ENCODE peak calls at places on chromosomes 4 and X, in ten cellular contexts. One of them, this sample, is unnamed.

GRCh38 chrX:68415289-68415688 is 18.0 kb downstream of the OPHN1 start:
- DNase-seq in mesenchymal stem cell: no peak
- DNase-seq in tibial artery: peak
- DNase-seq in CD8-positive, alpha-beta T cell: no peak
- DNase-seq in keratinocyte: no peak
- DNase-seq in upper lobe of right lung: no peak
- DNase-seq in breast epithelium: no peak
- DNase-seq in heart left ventricle: peak
- DNase-seq in LNCaP clone FGC: no peak
- DNase-seq in fibroblast of mammary gland: peak
- DNase-seq in this sample: no peak

GRCh38 chr4:176222149-176222548 is 26.8 kb upstream of the SPATA4 start:
- DNase-seq in mesenchymal stem cell: no peak
- DNase-seq in tibial artery: no peak
- DNase-seq in CD8-positive, alpha-beta T cell: no peak
- DNase-seq in keratinocyte: no peak
- DNase-seq in upper lobe of right lung: no peak
- DNase-seq in breast epithelium: no peak
- DNase-seq in heart left ventricle: no peak
- DNase-seq in LNCaP clone FGC: no peak
- DNase-seq in fibroblast of mammary gland: no peak
- DNase-seq in this sample: no peak

GRCh38 chr4:110306363-110306762 is 107.9 kb upstream of the ELOVL6 start:
- DNase-seq in mesenchymal stem cell: no peak
- DNase-seq in tibial artery: no peak
- DNase-seq in CD8-positive, alpha-beta T cell: no peak
- DNase-seq in keratinocyte: no peak
- DNase-seq in upper lobe of right lung: no peak
- DNase-seq in breast epithelium: no peak
- DNase-seq in heart left ventricle: no peak
- DNase-seq in LNCaP clone FGC: no peak
- DNase-seq in fibroblast of mammary gland: peak
- DNase-seq in this sample: no peak

GRCh38 chrX:46294234-46294633 is 251.0 kb downstream of the ZNF674 start:
- DNase-seq in mesenchymal stem cell: peak
- DNase-seq in tibial artery: no peak
- DNase-seq in CD8-positive, alpha-beta T cell: no peak
- DNase-seq in keratinocyte: no peak
- DNase-seq in upper lobe of right lung: no peak
- DNase-seq in breast epithelium: no peak
- DNase-seq in heart left ventricle: no peak
- DNase-seq in LNCaP clone FGC: no peak
- DNase-seq in fibroblast of mammary gland: peak
- DNase-seq in this sample: no peak

GRCh38 chrX:20594985-20595384 is 328.3 kb upstream of the RPS6KA3 start:
- DNase-seq in mesenchymal stem cell: no peak
- DNase-seq in tibial artery: no peak
- DNase-seq in CD8-positive, alpha-beta T cell: no peak
- DNase-seq in keratinocyte: no peak
- DNase-seq in upper lobe of right lung: no peak
- DNase-seq in breast epithelium: no peak
- DNase-seq in heart left ventricle: no peak
- DNase-seq in LNCaP clone FGC: no peak
- DNase-seq in fibroblast of mammary gland: peak
- DNase-seq in this sample: no peak

GRCh38 chr4:10129196-10130185 is 12.9 kb upstream of the WDR1 start:
- DNase-seq in mesenchymal stem cell: no peak
- DNase-seq in tibial artery: peak
- DNase-seq in CD8-positive, alpha-beta T cell: no peak
- DNase-seq in keratinocyte: peak
- DNase-seq in upper lobe of right lung: no peak
- DNase-seq in breast epithelium: no peak
- DNase-seq in heart left ventricle: no peak
- DNase-seq in LNCaP clone FGC: no peak
- DNase-seq in fibroblast of mammary gland: peak
- DNase-seq in this sample: no peak

GRCh38 chr4:20253272-20253798 is 1.6 kb downstream of the SLIT2 start:
- DNase-seq in mesenchymal stem cell: peak
- DNase-seq in tibial artery: no peak
- DNase-seq in CD8-positive, alpha-beta T cell: no peak
- DNase-seq in keratinocyte: no peak
- DNase-seq in upper lobe of right lung: peak
- DNase-seq in breast epithelium: no peak
- DNase-seq in heart left ventricle: no peak
- DNase-seq in LNCaP clone FGC: no peak
- DNase-seq in fibroblast of mammary gland: no peak
- DNase-seq in this sample: no peak

GRCh38 chrX:22527302-22527701 is 254.6 kb downstream of the CBLL2 start:
- DNase-seq in mesenchymal stem cell: no peak
- DNase-seq in tibial artery: no peak
- DNase-seq in CD8-positive, alpha-beta T cell: no peak
- DNase-seq in keratinocyte: no peak
- DNase-seq in upper lobe of right lung: no peak
- DNase-seq in breast epithelium: no peak
- DNase-seq in heart left ventricle: no peak
- DNase-seq in LNCaP clone FGC: no peak
- DNase-seq in fibroblast of mammary gland: no peak
- DNase-seq in this sample: no peak

GRCh38 chr4:187370918-187371317 is 624.7 kb upstream of the ZFP42 start:
- DNase-seq in mesenchymal stem cell: no peak
- DNase-seq in tibial artery: no peak
- DNase-seq in CD8-positive, alpha-beta T cell: no peak
- DNase-seq in keratinocyte: no peak
- DNase-seq in upper lobe of right lung: no peak
- DNase-seq in breast epithelium: no peak
- DNase-seq in heart left ventricle: no peak
- DNase-seq in LNCaP clone FGC: no peak
- DNase-seq in fibroblast of mammary gland: no peak
- DNase-seq in this sample: no peak

GRCh38 chr4:20284990-20285389 is 33.3 kb downstream of the SLIT2 start:
- DNase-seq in mesenchymal stem cell: peak
- DNase-seq in tibial artery: no peak
- DNase-seq in CD8-positive, alpha-beta T cell: no peak
- DNase-seq in keratinocyte: peak
- DNase-seq in upper lobe of right lung: no peak
- DNase-seq in breast epithelium: no peak
- DNase-seq in heart left ventricle: no peak
- DNase-seq in LNCaP clone FGC: no peak
- DNase-seq in fibroblast of mammary gland: peak
- DNase-seq in this sample: no peak

GRCh38 chr4:122512430-122512829 is 55.9 kb upstream of the IL2 start:
- DNase-seq in mesenchymal stem cell: no peak
- DNase-seq in tibial artery: no peak
- DNase-seq in CD8-positive, alpha-beta T cell: no peak
- DNase-seq in keratinocyte: no peak
- DNase-seq in upper lobe of right lung: no peak
- DNase-seq in breast epithelium: no peak
- DNase-seq in heart left ventricle: no peak
- DNase-seq in LNCaP clone FGC: no peak
- DNase-seq in fibroblast of mammary gland: no peak
- DNase-seq in this sample: no peak

GRCh38 chr4:40656221-40656863 is 26.7 kb upstream of the RBM47 start:
- DNase-seq in mesenchymal stem cell: no peak
- DNase-seq in tibial artery: no peak
- DNase-seq in CD8-positive, alpha-beta T cell: no peak
- DNase-seq in keratinocyte: no peak
- DNase-seq in upper lobe of right lung: no peak
- DNase-seq in breast epithelium: no peak
- DNase-seq in heart left ventricle: no peak
- DNase-seq in LNCaP clone FGC: no peak
- DNase-seq in fibroblast of mammary gland: no peak
- DNase-seq in this sample: no peak

GRCh38 chr4:48651869-48652447 is 128.1 kb downstream of the FRYL start:
- DNase-seq in mesenchymal stem cell: no peak
- DNase-seq in tibial artery: no peak
- DNase-seq in CD8-positive, alpha-beta T cell: no peak
- DNase-seq in keratinocyte: peak
- DNase-seq in upper lobe of right lung: no peak
- DNase-seq in breast epithelium: no peak
- DNase-seq in heart left ventricle: no peak
- DNase-seq in LNCaP clone FGC: no peak
- DNase-seq in fibroblast of mammary gland: peak
- DNase-seq in this sample: no peak

GRCh38 chr4:158873795-158874359 is 105.1 kb downstream of the FNIP2 start:
- DNase-seq in mesenchymal stem cell: peak
- DNase-seq in tibial artery: no peak
- DNase-seq in CD8-positive, alpha-beta T cell: no peak
- DNase-seq in keratinocyte: peak
- DNase-seq in upper lobe of right lung: no peak
- DNase-seq in breast epithelium: no peak
- DNase-seq in heart left ventricle: no peak
- DNase-seq in LNCaP clone FGC: no peak
- DNase-seq in fibroblast of mammary gland: peak
- DNase-seq in this sample: no peak

GRCh38 chrX:151370906-151371305 is 26.1 kb upstream of the VMA21 start:
- DNase-seq in mesenchymal stem cell: no peak
- DNase-seq in tibial artery: no peak
- DNase-seq in CD8-positive, alpha-beta T cell: no peak
- DNase-seq in keratinocyte: no peak
- DNase-seq in upper lobe of right lung: peak
- DNase-seq in breast epithelium: no peak
- DNase-seq in heart left ventricle: no peak
- DNase-seq in LNCaP clone FGC: no peak
- DNase-seq in fibroblast of mammary gland: no peak
- DNase-seq in this sample: no peak

GRCh38 chrX:135389717-135390116 is 32.0 kb upstream of the SMIM10L2A start:
- DNase-seq in mesenchymal stem cell: no peak
- DNase-seq in tibial artery: no peak
- DNase-seq in CD8-positive, alpha-beta T cell: no peak
- DNase-seq in keratinocyte: peak
- DNase-seq in upper lobe of right lung: no peak
- DNase-seq in breast epithelium: no peak
- DNase-seq in heart left ventricle: no peak
- DNase-seq in LNCaP clone FGC: peak
- DNase-seq in fibroblast of mammary gland: peak
- DNase-seq in this sample: no peak

GRCh38 chrX:20205927-20206708 is 60.6 kb downstream of the RPS6KA3 start:
- DNase-seq in mesenchymal stem cell: no peak
- DNase-seq in tibial artery: no peak
- DNase-seq in CD8-positive, alpha-beta T cell: no peak
- DNase-seq in keratinocyte: no peak
- DNase-seq in upper lobe of right lung: no peak
- DNase-seq in breast epithelium: no peak
- DNase-seq in heart left ventricle: peak
- DNase-seq in LNCaP clone FGC: no peak
- DNase-seq in fibroblast of mammary gland: no peak
- DNase-seq in this sample: no peak

GRCh38 chr4:165537028-165537648 is 158.3 kb downstream of the CPE start:
- DNase-seq in mesenchymal stem cell: peak
- DNase-seq in tibial artery: no peak
- DNase-seq in CD8-positive, alpha-beta T cell: no peak
- DNase-seq in keratinocyte: no peak
- DNase-seq in upper lobe of right lung: no peak
- DNase-seq in breast epithelium: no peak
- DNase-seq in heart left ventricle: no peak
- DNase-seq in LNCaP clone FGC: peak
- DNase-seq in fibroblast of mammary gland: peak
- DNase-seq in this sample: no peak

GRCh38 chr4:188158336-188158735 is 19.1 kb downstream of the TRIML1 start:
- DNase-seq in mesenchymal stem cell: no peak
- DNase-seq in tibial artery: no peak
- DNase-seq in CD8-positive, alpha-beta T cell: no peak
- DNase-seq in keratinocyte: no peak
- DNase-seq in upper lobe of right lung: no peak
- DNase-seq in breast epithelium: no peak
- DNase-seq in heart left ventricle: no peak
- DNase-seq in LNCaP clone FGC: no peak
- DNase-seq in fibroblast of mammary gland: no peak
- DNase-seq in this sample: no peak

GRCh38 chr4:15007201-15007600 is 4.9 kb downstream of the CPEB2 start:
- DNase-seq in mesenchymal stem cell: no peak
- DNase-seq in tibial artery: no peak
- DNase-seq in CD8-positive, alpha-beta T cell: no peak
- DNase-seq in keratinocyte: no peak
- DNase-seq in upper lobe of right lung: no peak
- DNase-seq in breast epithelium: no peak
- DNase-seq in heart left ventricle: no peak
- DNase-seq in LNCaP clone FGC: no peak
- DNase-seq in fibroblast of mammary gland: no peak
- DNase-seq in this sample: no peak
- H3K4me3 ChIP-seq in mesenchymal stem cell: no peak
- H3K4me3 ChIP-seq in tibial artery: peak
- H3K4me3 ChIP-seq in CD8-positive, alpha-beta T cell: no peak
- H3K4me3 ChIP-seq in keratinocyte: no peak
- H3K4me3 ChIP-seq in upper lobe of right lung: no peak
- H3K4me3 ChIP-seq in breast epithelium: no peak
- H3K4me3 ChIP-seq in heart left ventricle: peak
- H3K4me3 ChIP-seq in LNCaP clone FGC: no peak
- H3K4me3 ChIP-seq in fibroblast of mammary gland: no peak
- H3K4me3 ChIP-seq in this sample: no peak

GRCh38 chrX:106611323-106611681 is 476 bp upstream of the RADX start:
- DNase-seq in mesenchymal stem cell: no peak
- DNase-seq in tibial artery: no peak
- DNase-seq in CD8-positive, alpha-beta T cell: no peak
- DNase-seq in keratinocyte: no peak
- DNase-seq in upper lobe of right lung: no peak
- DNase-seq in breast epithelium: no peak
- DNase-seq in heart left ventricle: no peak
- DNase-seq in LNCaP clone FGC: no peak
- DNase-seq in fibroblast of mammary gland: no peak
- DNase-seq in this sample: no peak
- H3K4me3 ChIP-seq in mesenchymal stem cell: peak
- H3K4me3 ChIP-seq in tibial artery: peak
- H3K4me3 ChIP-seq in CD8-positive, alpha-beta T cell: peak
- H3K4me3 ChIP-seq in keratinocyte: peak
- H3K4me3 ChIP-seq in upper lobe of right lung: peak
- H3K4me3 ChIP-seq in breast epithelium: peak
- H3K4me3 ChIP-seq in heart left ventricle: peak
- H3K4me3 ChIP-seq in LNCaP clone FGC: peak
- H3K4me3 ChIP-seq in fibroblast of mammary gland: peak
- H3K4me3 ChIP-seq in this sample: peak

GRCh38 chr4:1209821-1210220 is 37.4 kb upstream of the SPON2 start:
- DNase-seq in mesenchymal stem cell: peak
- DNase-seq in tibial artery: peak
- DNase-seq in CD8-positive, alpha-beta T cell: no peak
- DNase-seq in keratinocyte: no peak
- DNase-seq in upper lobe of right lung: peak
- DNase-seq in breast epithelium: no peak
- DNase-seq in heart left ventricle: peak
- DNase-seq in LNCaP clone FGC: no peak
- DNase-seq in fibroblast of mammary gland: peak
- DNase-seq in this sample: no peak
- H3K4me3 ChIP-seq in mesenchymal stem cell: no peak
- H3K4me3 ChIP-seq in tibial artery: peak
- H3K4me3 ChIP-seq in CD8-positive, alpha-beta T cell: no peak
- H3K4me3 ChIP-seq in keratinocyte: no peak
- H3K4me3 ChIP-seq in upper lobe of right lung: no peak
- H3K4me3 ChIP-seq in breast epithelium: no peak
- H3K4me3 ChIP-seq in heart left ventricle: no peak
- H3K4me3 ChIP-seq in LNCaP clone FGC: peak
- H3K4me3 ChIP-seq in fibroblast of mammary gland: no peak
- H3K4me3 ChIP-seq in this sample: no peak

DNA sequence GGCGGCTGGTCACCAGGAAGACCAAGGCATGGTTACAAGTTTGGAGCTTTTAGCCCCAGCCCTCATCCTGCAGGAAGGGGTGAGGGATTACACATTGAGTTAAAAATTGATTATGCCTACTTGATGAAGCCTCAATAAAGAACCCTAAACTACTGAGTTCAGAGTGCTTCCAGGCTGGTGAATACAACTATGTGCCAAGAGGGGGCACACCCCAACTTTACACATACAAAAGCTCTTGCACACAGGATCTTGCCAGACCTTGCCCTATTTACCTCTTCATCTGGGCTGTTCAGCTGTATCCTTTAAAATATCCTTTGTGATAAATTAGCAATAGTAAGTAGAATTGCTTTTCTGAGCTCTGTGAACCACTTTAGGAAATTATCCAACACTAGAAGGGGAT is 489.3 kb downstream of the INPP4B start:
- DNase-seq in mesenchymal stem cell: no peak
- DNase-seq in tibial artery: no peak
- DNase-seq in CD8-positive, alpha-beta T cell: no peak
- DNase-seq in keratinocyte: no peak
- DNase-seq in upper lobe of right lung: no peak
- DNase-seq in breast epithelium: no peak
- DNase-seq in heart left ventricle: no peak
- DNase-seq in LNCaP clone FGC: no peak
- DNase-seq in fibroblast of mammary gland: no peak
- DNase-seq in this sample: no peak
- H3K4me3 ChIP-seq in mesenchymal stem cell: no peak
- H3K4me3 ChIP-seq in tibial artery: no peak
- H3K4me3 ChIP-seq in CD8-positive, alpha-beta T cell: no peak
- H3K4me3 ChIP-seq in keratinocyte: no peak
- H3K4me3 ChIP-seq in upper lobe of right lung: no peak
- H3K4me3 ChIP-seq in breast epithelium: no peak
- H3K4me3 ChIP-seq in heart left ventricle: no peak
- H3K4me3 ChIP-seq in LNCaP clone FGC: no peak
- H3K4me3 ChIP-seq in fibroblast of mammary gland: no peak
- H3K4me3 ChIP-seq in this sample: no peak

This sample was measured in CD8-positive, alpha-beta memory T cell.